ENCODE peak calls at places on chromosome 3, in eight cellular contexts. One of them, this sample, is unnamed.

GRCh38 chr3:143885803-143886427 is 37.6 kb upstream of the SLC9A9 start:
- DNase-seq in body of pancreas: peak; percentile 34
- DNase-seq in HepG2: peak; percentile 41
- DNase-seq in H9: peak; percentile 48
- DNase-seq in A673: peak; percentile 70
- DNase-seq in upper lobe of right lung: no peak
- DNase-seq in heart right ventricle: no peak
- DNase-seq in IMR-90: peak; percentile 34
- DNase-seq in this sample: peak; percentile 18

GRCh38 chr3:46923559-46924350 is 46.2 kb downstream of the PTH1R start:
- DNase-seq in body of pancreas: no peak
- DNase-seq in HepG2: peak; percentile 31
- DNase-seq in H9: peak; percentile 66
- DNase-seq in A673: peak; percentile 30
- DNase-seq in upper lobe of right lung: peak; percentile 72
- DNase-seq in heart right ventricle: no peak
- DNase-seq in IMR-90: peak; percentile 12
- DNase-seq in this sample: no peak

GRCh38 chr3:197068077-197068476 is 38.5 kb upstream of the MELTF start:
- DNase-seq in body of pancreas: no peak
- DNase-seq in HepG2: no peak
- DNase-seq in H9: no peak
- DNase-seq in A673: no peak
- DNase-seq in upper lobe of right lung: no peak
- DNase-seq in heart right ventricle: no peak
- DNase-seq in IMR-90: no peak
- DNase-seq in this sample: no peak

GRCh38 chr3:139187154-139187553 is 142.5 kb upstream of the PRR23C start:
- DNase-seq in body of pancreas: no peak
- DNase-seq in HepG2: no peak
- DNase-seq in H9: no peak
- DNase-seq in A673: no peak
- DNase-seq in upper lobe of right lung: no peak
- DNase-seq in heart right ventricle: no peak
- DNase-seq in IMR-90: no peak
- DNase-seq in this sample: no peak

GRCh38 chr3:105277656-105278055 is 89.1 kb upstream of the ALCAM start:
- DNase-seq in body of pancreas: no peak
- DNase-seq in HepG2: no peak
- DNase-seq in H9: no peak
- DNase-seq in A673: no peak
- DNase-seq in upper lobe of right lung: no peak
- DNase-seq in heart right ventricle: no peak
- DNase-seq in IMR-90: peak; percentile 41
- DNase-seq in this sample: peak; percentile 47

GRCh38 chr3:42473083-42473932 is 29.1 kb upstream of the VIPR1 start:
- DNase-seq in body of pancreas: no peak
- DNase-seq in HepG2: no peak
- DNase-seq in H9: no peak
- DNase-seq in A673: no peak
- DNase-seq in upper lobe of right lung: peak; percentile 75
- DNase-seq in heart right ventricle: no peak
- DNase-seq in IMR-90: peak; percentile 16
- DNase-seq in this sample: no peak

GRCh38 chr3:47163023-47163989 is 607 bp downstream of the SETD2 start:
- DNase-seq in body of pancreas: peak; percentile 49
- DNase-seq in HepG2: peak; percentile 71
- DNase-seq in H9: peak; percentile 31
- DNase-seq in A673: peak; percentile 11
- DNase-seq in upper lobe of right lung: peak; percentile 80
- DNase-seq in heart right ventricle: peak; percentile 48
- DNase-seq in IMR-90: peak; percentile 27
- DNase-seq in this sample: peak; percentile 36

GRCh38 chr3:95333826-95334225 is 1271.0 kb downstream of the NSUN3 start:
- DNase-seq in body of pancreas: no peak
- DNase-seq in HepG2: no peak
- DNase-seq in H9: no peak
- DNase-seq in A673: no peak
- DNase-seq in upper lobe of right lung: no peak
- DNase-seq in heart right ventricle: no peak
- DNase-seq in IMR-90: no peak
- DNase-seq in this sample: peak; percentile 19

GRCh38 chr3:154078672-154079071 is 42.5 kb upstream of the ARHGEF26 start:
- DNase-seq in body of pancreas: no peak
- DNase-seq in HepG2: no peak
- DNase-seq in H9: no peak
- DNase-seq in A673: no peak
- DNase-seq in upper lobe of right lung: no peak
- DNase-seq in heart right ventricle: no peak
- DNase-seq in IMR-90: no peak
- DNase-seq in this sample: no peak

GRCh38 chr3:134365766-134366065 is 8.5 kb downstream of the AMOTL2 start:
- DNase-seq in body of pancreas: no peak
- DNase-seq in HepG2: no peak
- DNase-seq in H9: peak; percentile 19
- DNase-seq in A673: no peak
- DNase-seq in upper lobe of right lung: peak; percentile 54
- DNase-seq in heart right ventricle: no peak
- DNase-seq in IMR-90: no peak
- DNase-seq in this sample: no peak

GRCh38 chr3:133927543-133928066 is 31.9 kb upstream of the RAB6B start:
- DNase-seq in body of pancreas: peak; percentile 35
- DNase-seq in HepG2: no peak
- DNase-seq in H9: peak; percentile 58
- DNase-seq in A673: peak; percentile 69
- DNase-seq in upper lobe of right lung: peak; percentile 84
- DNase-seq in heart right ventricle: peak; percentile 73
- DNase-seq in IMR-90: no peak
- DNase-seq in this sample: no peak

GRCh38 chr3:114179575-114179974 is 723 bp upstream of the DRD3 start:
- DNase-seq in body of pancreas: peak; percentile 6
- DNase-seq in HepG2: peak; percentile 18
- DNase-seq in H9: peak; percentile 52
- DNase-seq in A673: peak; percentile 28
- DNase-seq in upper lobe of right lung: no peak
- DNase-seq in heart right ventricle: no peak
- DNase-seq in IMR-90: peak; percentile 32
- DNase-seq in this sample: no peak

GRCh38 chr3:192928720-192929119 is 11.1 kb upstream of the MB21D2 start:
- DNase-seq in body of pancreas: peak; percentile 13
- DNase-seq in HepG2: no peak
- DNase-seq in H9: no peak
- DNase-seq in A673: no peak
- DNase-seq in upper lobe of right lung: no peak
- DNase-seq in heart right ventricle: no peak
- DNase-seq in IMR-90: no peak
- DNase-seq in this sample: no peak

GRCh38 chr3:69558912-69559311 is 173.0 kb upstream of the FRMD4B start:
- DNase-seq in body of pancreas: peak; percentile 79
- DNase-seq in HepG2: no peak
- DNase-seq in H9: no peak
- DNase-seq in A673: no peak
- DNase-seq in upper lobe of right lung: no peak
- DNase-seq in heart right ventricle: no peak
- DNase-seq in IMR-90: no peak
- DNase-seq in this sample: no peak

GRCh38 chr3:167835953-167836352 is 100.4 kb downstream of the SERPINI1 start:
- DNase-seq in body of pancreas: no peak
- DNase-seq in HepG2: no peak
- DNase-seq in H9: no peak
- DNase-seq in A673: no peak
- DNase-seq in upper lobe of right lung: no peak
- DNase-seq in heart right ventricle: no peak
- DNase-seq in IMR-90: no peak
- DNase-seq in this sample: no peak

GRCh38 chr3:194686414-194686815 is 732 bp downstream of the FAM43A start:
- DNase-seq in body of pancreas: no peak
- DNase-seq in HepG2: no peak
- DNase-seq in H9: no peak
- DNase-seq in A673: peak; percentile 51
- DNase-seq in upper lobe of right lung: no peak
- DNase-seq in heart right ventricle: no peak
- DNase-seq in IMR-90: no peak
- DNase-seq in this sample: no peak

GRCh38 chr3:59880717-59881116 is 830.9 kb upstream of the CFAP20DC start:
- DNase-seq in body of pancreas: no peak
- DNase-seq in HepG2: no peak
- DNase-seq in H9: no peak
- DNase-seq in A673: no peak
- DNase-seq in upper lobe of right lung: no peak
- DNase-seq in heart right ventricle: no peak
- DNase-seq in IMR-90: no peak
- DNase-seq in this sample: no peak

GRCh38 chr3:30085486-30085885 is 520.9 kb upstream of the TGFBR2 start:
- DNase-seq in body of pancreas: no peak
- DNase-seq in HepG2: no peak
- DNase-seq in H9: no peak
- DNase-seq in A673: no peak
- DNase-seq in upper lobe of right lung: no peak
- DNase-seq in heart right ventricle: no peak
- DNase-seq in IMR-90: no peak
- DNase-seq in this sample: no peak

GRCh38 chr3:127195417-127195816 is 2.5 kb downstream of the PRR23E start:
- DNase-seq in body of pancreas: no peak
- DNase-seq in HepG2: no peak
- DNase-seq in H9: no peak
- DNase-seq in A673: no peak
- DNase-seq in upper lobe of right lung: peak; percentile 46
- DNase-seq in heart right ventricle: no peak
- DNase-seq in IMR-90: no peak
- DNase-seq in this sample: no peak

DNA sequence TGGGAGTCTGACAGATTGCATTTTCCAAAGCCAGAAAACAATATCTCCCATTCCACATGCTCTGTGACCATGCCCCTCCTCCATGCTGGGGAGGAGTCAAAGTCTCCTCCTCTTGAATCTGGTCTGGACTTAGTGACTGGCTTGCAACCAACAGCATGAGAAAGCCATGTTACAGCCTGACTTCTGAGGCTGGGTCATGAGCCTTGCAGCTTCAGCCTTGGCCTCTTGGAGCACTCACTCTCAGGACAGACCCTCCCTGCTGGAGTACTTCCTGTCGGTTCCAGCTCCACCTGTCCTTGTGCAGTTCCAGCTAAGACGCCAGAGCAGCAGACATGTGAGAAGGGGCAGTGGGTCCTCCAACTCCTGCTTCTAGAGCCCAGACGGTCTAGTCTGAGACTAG is 49.7 kb upstream of the RBSN start:
- DNase-seq in body of pancreas: peak; percentile 57
- DNase-seq in HepG2: peak; percentile 69
- DNase-seq in H9: peak; percentile 90
- DNase-seq in A673: no peak
- DNase-seq in upper lobe of right lung: no peak
- DNase-seq in heart right ventricle: no peak
- DNase-seq in IMR-90: no peak
- DNase-seq in this sample: no peak
- TF ChIP-seq CTCF in body of pancreas: no peak
- TF ChIP-seq CTCF in HepG2: peak; percentile 58
- TF ChIP-seq CTCF in H9: peak; percentile 45
- TF ChIP-seq CTCF in A673: no peak
- TF ChIP-seq CTCF in upper lobe of right lung: no peak
- TF ChIP-seq CTCF in heart right ventricle: no peak
- TF ChIP-seq CTCF in IMR-90: no peak
- TF ChIP-seq CTCF in this sample: no peak

DNA sequence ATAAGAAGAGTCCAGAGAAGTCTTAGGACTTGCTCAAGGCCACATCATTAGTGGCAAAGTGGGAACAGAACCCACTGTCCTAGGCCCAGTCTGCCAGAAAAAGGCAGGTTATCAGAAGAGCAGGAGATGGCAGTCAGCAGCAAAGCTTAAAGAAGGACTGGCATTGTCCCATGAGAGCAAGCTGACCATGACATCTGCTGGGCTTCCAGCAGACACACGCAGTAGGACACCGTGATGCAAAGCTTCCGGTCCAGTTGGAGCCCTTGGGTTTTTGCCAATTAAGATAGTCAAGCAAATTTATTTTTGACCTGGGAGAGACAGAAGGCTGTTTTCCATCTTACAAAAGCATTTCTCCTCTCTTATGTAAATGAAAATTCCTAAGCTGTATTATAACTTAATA is 42.1 kb downstream of the ZBTB38 start:
- DNase-seq in body of pancreas: peak; percentile 74
- DNase-seq in HepG2: no peak
- DNase-seq in H9: no peak
- DNase-seq in A673: peak; percentile 58
- DNase-seq in upper lobe of right lung: no peak
- DNase-seq in heart right ventricle: no peak
- DNase-seq in IMR-90: peak; percentile 83
- DNase-seq in this sample: no peak
- H3K4me1 ChIP-seq in body of pancreas: peaks cover 93% of the 10 kb centered on the region
- H3K4me1 ChIP-seq in HepG2: peaks cover 67% of the 10 kb centered on the region
- H3K4me1 ChIP-seq in H9: no peaks in the 10 kb centered on the region
- H3K4me1 ChIP-seq in A673: peaks cover 41% of the 10 kb centered on the region
- H3K4me1 ChIP-seq in upper lobe of right lung: peaks cover 82% of the 10 kb centered on the region
- H3K4me1 ChIP-seq in heart right ventricle: peaks cover 20% of the 10 kb centered on the region
- H3K4me1 ChIP-seq in IMR-90: peaks cover 53% of the 10 kb centered on the region
- H3K4me1 ChIP-seq in this sample: peaks cover 46% of the 10 kb centered on the region

GRCh38 chr3:107212709-107213664 is 164.3 kb upstream of the CCDC54 start:
- DNase-seq in body of pancreas: no peak
- DNase-seq in HepG2: no peak
- DNase-seq in H9: no peak
- DNase-seq in A673: no peak
- DNase-seq in upper lobe of right lung: no peak
- DNase-seq in heart right ventricle: no peak
- DNase-seq in IMR-90: peak; percentile 15
- DNase-seq in this sample: no peak
- H3K27ac ChIP-seq in body of pancreas: no peak overlapping the region
- H3K27ac ChIP-seq in HepG2: no peak overlapping the region
- H3K27ac ChIP-seq in H9: no peak overlapping the region
- H3K27ac ChIP-seq in A673: no peak overlapping the region
- H3K27ac ChIP-seq in upper lobe of right lung: no peak overlapping the region
- H3K27ac ChIP-seq in heart right ventricle: no peak overlapping the region
- H3K27ac ChIP-seq in IMR-90: no peak overlapping the region
- H3K27ac ChIP-seq in this sample: peak overlapping the region; percentile 98

GRCh38 chr3:28273837-28274236 is 32.4 kb downstream of the CMC1 start:
- DNase-seq in body of pancreas: no peak
- DNase-seq in HepG2: no peak
- DNase-seq in H9: no peak
- DNase-seq in A673: no peak
- DNase-seq in upper lobe of right lung: no peak
- DNase-seq in heart right ventricle: no peak
- DNase-seq in IMR-90: no peak
- DNase-seq in this sample: no peak

GRCh38 chr3:28267984-28268849 is 26.8 kb downstream of the CMC1 start:
- DNase-seq in body of pancreas: peak; percentile 47
- DNase-seq in HepG2: no peak
- DNase-seq in H9: no peak
- DNase-seq in A673: peak; percentile 2
- DNase-seq in upper lobe of right lung: no peak
- DNase-seq in heart right ventricle: no peak
- DNase-seq in IMR-90: no peak
- DNase-seq in this sample: no peak

DNA sequence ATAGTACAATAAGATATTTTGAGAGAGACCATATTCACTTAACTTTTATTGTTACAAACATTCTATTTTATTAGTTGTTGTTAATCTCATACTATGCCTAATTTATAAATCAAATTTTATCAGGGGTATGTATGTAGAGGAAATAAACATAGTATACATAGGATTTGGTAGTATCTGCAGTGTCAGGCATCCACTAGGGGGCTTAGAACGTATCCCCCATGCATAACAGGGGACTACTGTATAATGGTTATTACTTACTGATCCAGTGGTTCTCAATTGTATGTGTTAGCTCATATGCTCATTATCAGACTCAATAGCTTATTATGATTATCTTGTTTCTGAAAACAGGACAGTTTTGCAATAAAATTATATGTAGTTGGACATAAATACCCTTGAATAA is 27.6 kb downstream of the CMC1 start:
- DNase-seq in body of pancreas: no peak
- DNase-seq in HepG2: no peak
- DNase-seq in H9: no peak
- DNase-seq in A673: peak; percentile 31
- DNase-seq in upper lobe of right lung: no peak
- DNase-seq in heart right ventricle: no peak
- DNase-seq in IMR-90: no peak
- DNase-seq in this sample: no peak
- TF ChIP-seq CTCF in body of pancreas: no peak
- TF ChIP-seq CTCF in HepG2: no peak
- TF ChIP-seq CTCF in H9: peak; percentile 57
- TF ChIP-seq CTCF in A673: peak; percentile 58
- TF ChIP-seq CTCF in upper lobe of right lung: no peak
- TF ChIP-seq CTCF in heart right ventricle: no peak
- TF ChIP-seq CTCF in IMR-90: peak; percentile 8
- TF ChIP-seq CTCF in this sample: peak; percentile 30